ENCODE peak calls at places on chromosomes 6 and 20, in seven cellular contexts. N is heart right ventricle; G is memory B cell; K is naive thymus-derived CD4-positive, alpha-beta T cell; H is WERI-Rb-1; B is NCI-H1092; X is hypothalamus. S is an unnamed sample.

GRCh38 chr20:7673841-7674240 is 266.4 kb downstream of the HAO1 start:
- DNase-seq in N (no peak), G (no peak), K (no peak), H (no peak), B (no peak), X (no peak), S (no peak)

GRCh38 chr6:10487668-10488327 is 33.4 kb upstream of the GCNT2 start:
- DNase-seq in N (no peak), G (no peak), K (no peak), H (no peak), B (no peak), X (no peak), S (no peak)

GRCh38 chr6:4394786-4395185 is 259.4 kb upstream of the ECI2 start:
- DNase-seq in N (no peak), G (no peak), K (no peak), H (no peak), B (no peak), X (no peak), S (no peak)

GRCh38 chr6:56046576-56046975 is 171.2 kb upstream of the BMP5 start:
- DNase-seq in N (peak; percentile 17), G (no peak), K (no peak), H (no peak), B (no peak), X (no peak), S (no peak)

GRCh38 chr6:132446136-132446535 is 44.9 kb upstream of the MOXD1 start:
- DNase-seq in N (no peak), G (no peak), K (no peak), H (no peak), B (no peak), X (no peak), S (no peak)

GRCh38 chr6:91705646-91706045 is 1118.8 kb upstream of the MAP3K7 start:
- DNase-seq in N (no peak), G (no peak), K (no peak), H (no peak), B (no peak), X (no peak), S (no peak)

GRCh38 chr20:36147707-36148106 is 6.8 kb upstream of the EPB41L1 start:
- DNase-seq in N (no peak), G (no peak), K (no peak), H (no peak), B (no peak), X (no peak), S (no peak)

GRCh38 chr20:51430198-51430950 is 112.1 kb downstream of the NFATC2 start:
- DNase-seq in N (no peak), G (no peak), K (no peak), H (no peak), B (no peak), X (no peak), S (no peak)

GRCh38 chr6:105545206-105545920 is 142.5 kb upstream of the PREP start:
- DNase-seq in N (no peak), G (no peak), K (no peak), H (peak; percentile 46), B (no peak), X (no peak), S (no peak)

GRCh38 chr20:36339646-36340592 is 33.8 kb downstream of the DLGAP4 start:
- DNase-seq in N (no peak), G (no peak), K (no peak), H (no peak), B (no peak), X (no peak), S (no peak)

GRCh38 chr6:108163267-108163643 is 2.6 kb upstream of the NR2E1 start:
- DNase-seq in N (no peak), G (no peak), K (no peak), H (no peak), B (no peak), X (no peak), S (no peak)

GRCh38 chr6:159984268-159984786 is 15.4 kb downstream of the IGF2R start:
- DNase-seq in N (no peak), G (no peak), K (no peak), H (no peak), B (no peak), X (no peak), S (no peak)

GRCh38 chr6:109241199-109241598 is 141.1 kb downstream of the CD164 start:
- DNase-seq in N (no peak), G (no peak), K (no peak), H (no peak), B (no peak), X (no peak), S (no peak)

GRCh38 chr6:29770286-29770685 is 47.1 kb downstream of the HLA-F start:
- DNase-seq in N (no peak), G (no peak), K (no peak), H (no peak), B (no peak), X (no peak), S (no peak)

GRCh38 chr6:87407531-87407895 is 259 bp upstream of the CFAP206 start:
- DNase-seq in N (peak; percentile 40), G (peak; percentile 18), K (no peak), H (peak; percentile 53), B (no peak), X (no peak), S (no peak)

GRCh38 chr6:75151013-75151412 is 54.8 kb downstream of the COL12A1 start:
- DNase-seq in N (no peak), G (no peak), K (no peak), H (no peak), B (no peak), X (no peak), S (no peak)

GRCh38 chr20:31996996-31997395 is 13.2 kb upstream of the CCM2L start:
- DNase-seq in N (no peak), G (no peak), K (no peak), H (no peak), B (no peak), X (no peak), S (no peak)

GRCh38 chr6:154410619-154411044 is 54.0 kb upstream of the IPCEF1 start:
- DNase-seq in N (peak; percentile 60), G (no peak), K (no peak), H (no peak), B (no peak), X (no peak), S (peak; percentile 31)

GRCh38 chr6:84224251-84224650 is 3.2 kb downstream of the CEP162 start:
- DNase-seq in N (no peak), G (no peak), K (no peak), H (no peak), B (no peak), X (no peak), S (no peak)

GRCh38 chr6:150118642-150119041 is 24.2 kb upstream of the PPP1R14C start:
- DNase-seq in N (no peak), G (no peak), K (no peak), H (no peak), B (peak; percentile 59), X (no peak), S (no peak)

GRCh38 chr6:166507380-166507779 is 79.1 kb downstream of the RAMACL start:
- DNase-seq in N (no peak), G (no peak), K (no peak), H (no peak), B (no peak), X (no peak), S (no peak)

GRCh38 chr6:56145616-56146015 is 101.8 kb downstream of the COL21A1 start:
- DNase-seq in N (no peak), G (no peak), K (no peak), H (no peak), B (no peak), X (no peak), S (no peak)

GRCh38 chr6:116450769-116451740 is 10.1 kb upstream of the CALHM6 start:
- DNase-seq in N (no peak), G (no peak), K (no peak), H (no peak), B (no peak), X (no peak), S (peak; percentile 24)

GRCh38 chr6:162100091-162100490 is 627.5 kb downstream of the PRKN start:
- DNase-seq in N (no peak), G (no peak), K (no peak), H (no peak), B (no peak), X (no peak), S (no peak)

GRCh38 chr6:154350293-154350692 is 6.3 kb downstream of the IPCEF1 start:
- DNase-seq in N (no peak), G (no peak), K (no peak), H (no peak), B (no peak), X (no peak), S (no peak)

GRCh38 chr6:130282234-130282995 is 59.7 kb upstream of the SAMD3 start:
- DNase-seq in N (no peak), G (no peak), K (peak; percentile 54), H (peak; percentile 21), B (no peak), X (no peak), S (no peak)

GRCh38 chr6:163667372-163668060 is 253.0 kb downstream of the QKI start:
- DNase-seq in N (peak; percentile 59), G (peak; percentile 40), K (peak; percentile 1), H (no peak), B (no peak), X (peak; percentile 41), S (no peak)

GRCh38 chr6:165181951-165182414 is 127.4 kb downstream of the C6orf118 start:
- DNase-seq in N (no peak), G (no peak), K (no peak), H (no peak), B (no peak), X (no peak), S (no peak)

GRCh38 chr20:21391495-21392298 is 5.6 kb downstream of the NKX2-4 start:
- DNase-seq in N (no peak), G (peak; percentile 13), K (no peak), H (no peak), B (no peak), X (no peak), S (no peak)

GRCh38 chr6:17851001-17851719 is 136.3 kb downstream of the KIF13A start:
- DNase-seq in N (no peak), G (no peak), K (no peak), H (no peak), B (no peak), X (no peak), S (no peak)

GRCh38 chr6:109790131-109790530 is 99.0 kb downstream of the FIG4 start:
- DNase-seq in N (no peak), G (no peak), K (no peak), H (no peak), B (no peak), X (no peak), S (no peak)

GRCh38 chr6:169092375-169092774 is 161.3 kb downstream of the THBS2 start:
- DNase-seq in N (no peak), G (no peak), K (no peak), H (no peak), B (no peak), X (no peak), S (no peak)

GRCh38 chr20:49814057-49814675 is 1.5 kb downstream of the SLC9A8 start:
- DNase-seq in N (no peak), G (no peak), K (no peak), H (no peak), B (no peak), X (no peak), S (no peak)

GRCh38 chr6:95841560-95841959 is 174.2 kb upstream of the FUT9 start:
- DNase-seq in N (no peak), G (no peak), K (no peak), H (no peak), B (no peak), X (no peak), S (no peak)